ENCODE peak calls at places on chromosomes 12 and 14, in eight cellular contexts. One of them, this sample, is unnamed.

GRCh38 chr12:27333311-27334009 is 824 bp downstream of the BMAL2 start:
- DNase-seq in hippocampal formation: no peak
- DNase-seq in stimulated activated CD4-positive, alpha-beta T cell treated with anti-CD3 and anti-CD28 coated beads, Interleukin-4, amount 100 ng/mL, for 48 hours: peak; percentile 24
- DNase-seq in upper lobe of right lung: peak; percentile 77
- DNase-seq in GM23338: peak; percentile 49
- DNase-seq in Calu3: peak; percentile 47
- DNase-seq in NCI-H774: peak; percentile 30
- DNase-seq in central memory CD8-positive, alpha-beta T cell: no peak
- DNase-seq in this sample: no peak

GRCh38 chr12:23055004-23055403 is 430.0 kb downstream of the ETNK1 start:
- DNase-seq in hippocampal formation: no peak
- DNase-seq in stimulated activated CD4-positive, alpha-beta T cell treated with anti-CD3 and anti-CD28 coated beads, Interleukin-4, amount 100 ng/mL, for 48 hours: no peak
- DNase-seq in upper lobe of right lung: no peak
- DNase-seq in GM23338: peak; percentile 80
- DNase-seq in Calu3: peak; percentile 76
- DNase-seq in NCI-H774: peak; percentile 56
- DNase-seq in central memory CD8-positive, alpha-beta T cell: no peak
- DNase-seq in this sample: peak; percentile 5

GRCh38 chr12:62006076-62006732 is 254.0 kb upstream of the USP15 start:
- DNase-seq in hippocampal formation: peak; percentile 9
- DNase-seq in stimulated activated CD4-positive, alpha-beta T cell treated with anti-CD3 and anti-CD28 coated beads, Interleukin-4, amount 100 ng/mL, for 48 hours: no peak
- DNase-seq in upper lobe of right lung: no peak
- DNase-seq in GM23338: peak; percentile 73
- DNase-seq in Calu3: peak; percentile 45
- DNase-seq in NCI-H774: no peak
- DNase-seq in central memory CD8-positive, alpha-beta T cell: no peak
- DNase-seq in this sample: peak; percentile 28

GRCh38 chr14:89256273-89256672 is 160.8 kb downstream of the FOXN3 start:
- DNase-seq in hippocampal formation: no peak
- DNase-seq in stimulated activated CD4-positive, alpha-beta T cell treated with anti-CD3 and anti-CD28 coated beads, Interleukin-4, amount 100 ng/mL, for 48 hours: no peak
- DNase-seq in upper lobe of right lung: no peak
- DNase-seq in GM23338: no peak
- DNase-seq in Calu3: no peak
- DNase-seq in NCI-H774: no peak
- DNase-seq in central memory CD8-positive, alpha-beta T cell: no peak
- DNase-seq in this sample: no peak

GRCh38 chr14:52583544-52583943 is 30.9 kb downstream of the GPR137C start:
- DNase-seq in hippocampal formation: no peak
- DNase-seq in stimulated activated CD4-positive, alpha-beta T cell treated with anti-CD3 and anti-CD28 coated beads, Interleukin-4, amount 100 ng/mL, for 48 hours: no peak
- DNase-seq in upper lobe of right lung: no peak
- DNase-seq in GM23338: no peak
- DNase-seq in Calu3: no peak
- DNase-seq in NCI-H774: no peak
- DNase-seq in central memory CD8-positive, alpha-beta T cell: no peak
- DNase-seq in this sample: no peak

GRCh38 chr12:2489266-2489665 is 305.5 kb upstream of the FKBP4 start:
- DNase-seq in hippocampal formation: no peak
- DNase-seq in stimulated activated CD4-positive, alpha-beta T cell treated with anti-CD3 and anti-CD28 coated beads, Interleukin-4, amount 100 ng/mL, for 48 hours: no peak
- DNase-seq in upper lobe of right lung: no peak
- DNase-seq in GM23338: no peak
- DNase-seq in Calu3: no peak
- DNase-seq in NCI-H774: no peak
- DNase-seq in central memory CD8-positive, alpha-beta T cell: no peak
- DNase-seq in this sample: no peak

GRCh38 chr12:123522164-123522563 is 11.4 kb downstream of the RILPL1 start:
- DNase-seq in hippocampal formation: no peak
- DNase-seq in stimulated activated CD4-positive, alpha-beta T cell treated with anti-CD3 and anti-CD28 coated beads, Interleukin-4, amount 100 ng/mL, for 48 hours: no peak
- DNase-seq in upper lobe of right lung: no peak
- DNase-seq in GM23338: no peak
- DNase-seq in Calu3: no peak
- DNase-seq in NCI-H774: no peak
- DNase-seq in central memory CD8-positive, alpha-beta T cell: no peak
- DNase-seq in this sample: no peak

GRCh38 chr14:49977126-49977841 is 84.4 kb downstream of the ARF6 start:
- DNase-seq in hippocampal formation: no peak
- DNase-seq in stimulated activated CD4-positive, alpha-beta T cell treated with anti-CD3 and anti-CD28 coated beads, Interleukin-4, amount 100 ng/mL, for 48 hours: peak; percentile 37
- DNase-seq in upper lobe of right lung: no peak
- DNase-seq in GM23338: no peak
- DNase-seq in Calu3: no peak
- DNase-seq in NCI-H774: no peak
- DNase-seq in central memory CD8-positive, alpha-beta T cell: no peak
- DNase-seq in this sample: no peak

GRCh38 chr12:11568155-11568761 is 81.2 kb upstream of the ETV6 start:
- DNase-seq in hippocampal formation: no peak
- DNase-seq in stimulated activated CD4-positive, alpha-beta T cell treated with anti-CD3 and anti-CD28 coated beads, Interleukin-4, amount 100 ng/mL, for 48 hours: no peak
- DNase-seq in upper lobe of right lung: no peak
- DNase-seq in GM23338: no peak
- DNase-seq in Calu3: no peak
- DNase-seq in NCI-H774: no peak
- DNase-seq in central memory CD8-positive, alpha-beta T cell: no peak
- DNase-seq in this sample: no peak

GRCh38 chr14:64614992-64615391 is 65.2 kb downstream of the PPP1R36 start:
- DNase-seq in hippocampal formation: no peak
- DNase-seq in stimulated activated CD4-positive, alpha-beta T cell treated with anti-CD3 and anti-CD28 coated beads, Interleukin-4, amount 100 ng/mL, for 48 hours: no peak
- DNase-seq in upper lobe of right lung: no peak
- DNase-seq in GM23338: no peak
- DNase-seq in Calu3: no peak
- DNase-seq in NCI-H774: no peak
- DNase-seq in central memory CD8-positive, alpha-beta T cell: no peak
- DNase-seq in this sample: no peak

GRCh38 chr12:43540474-43540873 is 11.5 kb downstream of the ADAMTS20 start:
- DNase-seq in hippocampal formation: no peak
- DNase-seq in stimulated activated CD4-positive, alpha-beta T cell treated with anti-CD3 and anti-CD28 coated beads, Interleukin-4, amount 100 ng/mL, for 48 hours: no peak
- DNase-seq in upper lobe of right lung: no peak
- DNase-seq in GM23338: no peak
- DNase-seq in Calu3: no peak
- DNase-seq in NCI-H774: no peak
- DNase-seq in central memory CD8-positive, alpha-beta T cell: no peak
- DNase-seq in this sample: peak; percentile 1

GRCh38 chr14:81269100-81269978 is 48.6 kb upstream of the GTF2A1 start:
- DNase-seq in hippocampal formation: peak; percentile 73
- DNase-seq in stimulated activated CD4-positive, alpha-beta T cell treated with anti-CD3 and anti-CD28 coated beads, Interleukin-4, amount 100 ng/mL, for 48 hours: no peak
- DNase-seq in upper lobe of right lung: no peak
- DNase-seq in GM23338: peak; percentile 84
- DNase-seq in Calu3: peak; percentile 53
- DNase-seq in NCI-H774: peak; percentile 1
- DNase-seq in central memory CD8-positive, alpha-beta T cell: no peak
- DNase-seq in this sample: peak; percentile 67